ENCODE peak calls at places on chromosomes 3 and 15, in four cellular contexts. P is caudate nucleus, T is dorsolateral prefrontal cortex, L is COR-L47. F is an unnamed sample.

GRCh38 chr3:184579513-184579912 is 17.9 kb downstream of the EPHB3 start:
- DNase-seq in P (no peak), T (no peak), L (no peak), F (no peak)

GRCh38 chr3:136929984-136930671 is 27.7 kb upstream of the IL20RB start:
- DNase-seq in P (no peak), T (no peak), L (no peak), F (peak)

GRCh38 chr3:50658416-50658815 is 16.3 kb upstream of the DOCK3 start:
- DNase-seq in P (no peak), T (peak), L (no peak), F (no peak)

GRCh38 chr3:160667452-160667851 is 9.5 kb upstream of the ARL14 start:
- DNase-seq in P (no peak), T (no peak), L (no peak), F (no peak)

GRCh38 chr15:63042879-63043340 is 363 bp downstream of the TPM1 start:
- DNase-seq in P (no peak), T (no peak), L (no peak), F (no peak)

GRCh38 chr3:15405448-15406050 is 21.8 kb downstream of the METTL6 start:
- DNase-seq in P (no peak), T (no peak), L (no peak), F (no peak)

GRCh38 chr3:3177861-3178497 is 1.5 kb downstream of the CRBN start:
- DNase-seq in P (no peak), T (no peak), L (no peak), F (no peak)

GRCh38 chr15:92714071-92714456 is 58.5 kb upstream of the FAM174B start:
- DNase-seq in P (peak), T (no peak), L (peak), F (no peak)

GRCh38 chr3:60095511-60095910 is 1045.7 kb upstream of the CFAP20DC start:
- DNase-seq in P (no peak), T (no peak), L (no peak), F (no peak)

GRCh38 chr3:187507266-187507665 is 139.1 kb downstream of the RTP4 start:
- DNase-seq in P (no peak), T (no peak), L (no peak), F (no peak)

GRCh38 chr3:195139876-195140240 is 131.1 kb downstream of the XXYLT1 start:
- DNase-seq in P (peak), T (no peak), L (no peak), F (no peak)

GRCh38 chr3:78629544-78629943 is 1138.3 kb downstream of the ROBO1 start:
- DNase-seq in P (no peak), T (no peak), L (no peak), F (no peak)

GRCh38 chr3:37999836-38000235 is 9.2 kb downstream of the VILL start:
- DNase-seq in P (no peak), T (peak), L (no peak), F (no peak)

GRCh38 chr3:170499562-170500156 is 81.0 kb downstream of the CLDN11 start:
- DNase-seq in P (peak), T (no peak), L (peak), F (no peak)

GRCh38 chr3:183454064-183454463 is 25.6 kb upstream of the MCF2L2 start:
- DNase-seq in P (no peak), T (no peak), L (no peak), F (no peak)

GRCh38 chr3:46909535-46910161 is 32.1 kb downstream of the PTH1R start:
- DNase-seq in P (peak), T (peak), L (peak), F (peak)

F was measured in omental fat pad.